ENCODE peak calls at places on chromosomes 12 and 14, in seven cellular contexts. One of them, this sample, is unnamed.

GRCh38 chr12:102797513-102797912 is 119.5 kb downstream of the PAH start:
- DNase-seq in IMR-90: no peak
- DNase-seq in adrenal gland: no peak
- DNase-seq in DND-41: no peak
- DNase-seq in heart left ventricle: no peak
- DNase-seq in gastrocnemius medialis: no peak
- DNase-seq in GM23248: peak; percentile 6
- DNase-seq in this sample: no peak

GRCh38 chr12:27424631-27425230 is 21.8 kb upstream of the SMCO2 start:
- DNase-seq in IMR-90: peak; percentile 58
- DNase-seq in adrenal gland: no peak
- DNase-seq in DND-41: no peak
- DNase-seq in heart left ventricle: peak; percentile 26
- DNase-seq in gastrocnemius medialis: no peak
- DNase-seq in GM23248: peak; percentile 81
- DNase-seq in this sample: no peak

GRCh38 chr14:65431951-65432350 is 19.4 kb downstream of the FUT8 start:
- DNase-seq in IMR-90: peak; percentile 33
- DNase-seq in adrenal gland: no peak
- DNase-seq in DND-41: no peak
- DNase-seq in heart left ventricle: no peak
- DNase-seq in gastrocnemius medialis: no peak
- DNase-seq in GM23248: peak; percentile 54
- DNase-seq in this sample: no peak

GRCh38 chr14:94115631-94116030 is 5.1 kb downstream of the IFI27 start:
- DNase-seq in IMR-90: no peak
- DNase-seq in adrenal gland: no peak
- DNase-seq in DND-41: no peak
- DNase-seq in heart left ventricle: no peak
- DNase-seq in gastrocnemius medialis: no peak
- DNase-seq in GM23248: no peak
- DNase-seq in this sample: no peak

GRCh38 chr14:66802962-66803361 is 295.0 kb downstream of the GPHN start:
- DNase-seq in IMR-90: no peak
- DNase-seq in adrenal gland: no peak
- DNase-seq in DND-41: no peak
- DNase-seq in heart left ventricle: no peak
- DNase-seq in gastrocnemius medialis: no peak
- DNase-seq in GM23248: no peak
- DNase-seq in this sample: no peak

GRCh38 chr12:124087251-124088141 is 114.5 kb downstream of the ZNF664 start:
- DNase-seq in IMR-90: no peak
- DNase-seq in adrenal gland: no peak
- DNase-seq in DND-41: no peak
- DNase-seq in heart left ventricle: no peak
- DNase-seq in gastrocnemius medialis: no peak
- DNase-seq in GM23248: no peak
- DNase-seq in this sample: no peak

GRCh38 chr12:113649256-113649830 is 177.7 kb upstream of the LHX5 start:
- DNase-seq in IMR-90: no peak
- DNase-seq in adrenal gland: no peak
- DNase-seq in DND-41: no peak
- DNase-seq in heart left ventricle: no peak
- DNase-seq in gastrocnemius medialis: no peak
- DNase-seq in GM23248: no peak
- DNase-seq in this sample: no peak

GRCh38 chr12:15827136-15827535 is 37.9 kb upstream of the EPS8 start:
- DNase-seq in IMR-90: no peak
- DNase-seq in adrenal gland: no peak
- DNase-seq in DND-41: no peak
- DNase-seq in heart left ventricle: no peak
- DNase-seq in gastrocnemius medialis: no peak
- DNase-seq in GM23248: no peak
- DNase-seq in this sample: no peak

GRCh38 chr12:113134521-113134951 is 1.0 kb downstream of the RASAL1 start:
- DNase-seq in IMR-90: no peak
- DNase-seq in adrenal gland: no peak
- DNase-seq in DND-41: no peak
- DNase-seq in heart left ventricle: no peak
- DNase-seq in gastrocnemius medialis: no peak
- DNase-seq in GM23248: no peak
- DNase-seq in this sample: no peak

GRCh38 chr14:77556946-77557345 is 58.3 kb upstream of the ISM2 start:
- DNase-seq in IMR-90: no peak
- DNase-seq in adrenal gland: no peak
- DNase-seq in DND-41: no peak
- DNase-seq in heart left ventricle: no peak
- DNase-seq in gastrocnemius medialis: no peak
- DNase-seq in GM23248: no peak
- DNase-seq in this sample: no peak

GRCh38 chr12:7756993-7757392 is 8.0 kb upstream of the NANOGNB start:
- DNase-seq in IMR-90: no peak
- DNase-seq in adrenal gland: no peak
- DNase-seq in DND-41: no peak
- DNase-seq in heart left ventricle: no peak
- DNase-seq in gastrocnemius medialis: no peak
- DNase-seq in GM23248: no peak
- DNase-seq in this sample: no peak

GRCh38 chr12:131327521-131328488 is 374.1 kb downstream of the ADGRD1 start:
- DNase-seq in IMR-90: no peak
- DNase-seq in adrenal gland: no peak
- DNase-seq in DND-41: no peak
- DNase-seq in heart left ventricle: no peak
- DNase-seq in gastrocnemius medialis: no peak
- DNase-seq in GM23248: no peak
- DNase-seq in this sample: no peak

GRCh38 chr14:90995785-90996184 is 64.7 kb downstream of the RPS6KA5 start:
- DNase-seq in IMR-90: no peak
- DNase-seq in adrenal gland: no peak
- DNase-seq in DND-41: no peak
- DNase-seq in heart left ventricle: no peak
- DNase-seq in gastrocnemius medialis: no peak
- DNase-seq in GM23248: no peak
- DNase-seq in this sample: no peak

GRCh38 chr12:54465857-54466499 is 7.4 kb downstream of the GTSF1 start:
- DNase-seq in IMR-90: no peak
- DNase-seq in adrenal gland: no peak
- DNase-seq in DND-41: no peak
- DNase-seq in heart left ventricle: no peak
- DNase-seq in gastrocnemius medialis: no peak
- DNase-seq in GM23248: no peak
- DNase-seq in this sample: no peak

GRCh38 chr12:127083028-127083949 is 1183.7 kb upstream of the TMEM132C start:
- DNase-seq in IMR-90: peak; percentile 65
- DNase-seq in adrenal gland: no peak
- DNase-seq in DND-41: peak; percentile 57
- DNase-seq in heart left ventricle: no peak
- DNase-seq in gastrocnemius medialis: no peak
- DNase-seq in GM23248: peak; percentile 88
- DNase-seq in this sample: no peak

GRCh38 chr12:128797119-128798118 is 26.3 kb downstream of the SLC15A4 start:
- DNase-seq in IMR-90: peak; percentile 63
- DNase-seq in adrenal gland: no peak
- DNase-seq in DND-41: no peak
- DNase-seq in heart left ventricle: peak; percentile 15
- DNase-seq in gastrocnemius medialis: peak; percentile 72
- DNase-seq in GM23248: no peak
- DNase-seq in this sample: no peak

GRCh38 chr14:104157303-104157928 is 19.0 kb downstream of the KIF26A start:
- DNase-seq in IMR-90: no peak
- DNase-seq in adrenal gland: no peak
- DNase-seq in DND-41: no peak
- DNase-seq in heart left ventricle: no peak
- DNase-seq in gastrocnemius medialis: no peak
- DNase-seq in GM23248: no peak
- DNase-seq in this sample: no peak

GRCh38 chr14:94114589-94115067 is 4.1 kb downstream of the IFI27 start:
- DNase-seq in IMR-90: no peak
- DNase-seq in adrenal gland: peak; percentile 40
- DNase-seq in DND-41: no peak
- DNase-seq in heart left ventricle: no peak
- DNase-seq in gastrocnemius medialis: no peak
- DNase-seq in GM23248: no peak
- DNase-seq in this sample: no peak

GRCh38 chr12:49327887-49328286 is 4.8 kb downstream of the TROAP start:
- DNase-seq in IMR-90: no peak
- DNase-seq in adrenal gland: no peak
- DNase-seq in DND-41: no peak
- DNase-seq in heart left ventricle: no peak
- DNase-seq in gastrocnemius medialis: no peak
- DNase-seq in GM23248: no peak
- DNase-seq in this sample: no peak

GRCh38 chr12:130220361-130220760 is 58.1 kb downstream of the FZD10 start:
- DNase-seq in IMR-90: no peak
- DNase-seq in adrenal gland: no peak
- DNase-seq in DND-41: no peak
- DNase-seq in heart left ventricle: no peak
- DNase-seq in gastrocnemius medialis: no peak
- DNase-seq in GM23248: no peak
- DNase-seq in this sample: no peak

GRCh38 chr14:30484976-30485375 is 74.0 kb upstream of the G2E3 start:
- DNase-seq in IMR-90: no peak
- DNase-seq in adrenal gland: no peak
- DNase-seq in DND-41: no peak
- DNase-seq in heart left ventricle: no peak
- DNase-seq in gastrocnemius medialis: no peak
- DNase-seq in GM23248: no peak
- DNase-seq in this sample: no peak

GRCh38 chr12:41362511-41362910 is 174.4 kb downstream of the PDZRN4 start:
- DNase-seq in IMR-90: no peak
- DNase-seq in adrenal gland: no peak
- DNase-seq in DND-41: no peak
- DNase-seq in heart left ventricle: no peak
- DNase-seq in gastrocnemius medialis: no peak
- DNase-seq in GM23248: no peak
- DNase-seq in this sample: no peak

GRCh38 chr12:132806857-132807256 is 21.8 kb downstream of the GOLGA3 start:
- DNase-seq in IMR-90: no peak
- DNase-seq in adrenal gland: no peak
- DNase-seq in DND-41: no peak
- DNase-seq in heart left ventricle: no peak
- DNase-seq in gastrocnemius medialis: no peak
- DNase-seq in GM23248: peak; percentile 15
- DNase-seq in this sample: no peak

GRCh38 chr12:51625370-51625769 is 34.3 kb downstream of the SCN8A start:
- DNase-seq in IMR-90: no peak
- DNase-seq in adrenal gland: no peak
- DNase-seq in DND-41: no peak
- DNase-seq in heart left ventricle: no peak
- DNase-seq in gastrocnemius medialis: no peak
- DNase-seq in GM23248: no peak
- DNase-seq in this sample: no peak

GRCh38 chr14:62604524-62604923 is 440.7 kb downstream of the KCNH5 start:
- DNase-seq in IMR-90: peak; percentile 45
- DNase-seq in adrenal gland: no peak
- DNase-seq in DND-41: no peak
- DNase-seq in heart left ventricle: no peak
- DNase-seq in gastrocnemius medialis: no peak
- DNase-seq in GM23248: no peak
- DNase-seq in this sample: no peak

GRCh38 chr12:54407183-54407905 is 11.7 kb downstream of the ITGA5 start:
- DNase-seq in IMR-90: no peak
- DNase-seq in adrenal gland: no peak
- DNase-seq in DND-41: no peak
- DNase-seq in heart left ventricle: no peak
- DNase-seq in gastrocnemius medialis: no peak
- DNase-seq in GM23248: peak; percentile 36
- DNase-seq in this sample: no peak

GRCh38 chr14:103385153-103385993 is at the start of gene MARK3:
- DNase-seq in IMR-90: peak; percentile 95
- DNase-seq in adrenal gland: peak; percentile 96
- DNase-seq in DND-41: peak; percentile 96
- DNase-seq in heart left ventricle: peak; percentile 98
- DNase-seq in gastrocnemius medialis: peak; percentile 96
- DNase-seq in GM23248: peak; percentile 100
- DNase-seq in this sample: peak; percentile 98

GRCh38 chr12:2299207-2299606 is 246.4 kb downstream of the CACNA1C start:
- DNase-seq in IMR-90: no peak
- DNase-seq in adrenal gland: no peak
- DNase-seq in DND-41: peak; percentile 16
- DNase-seq in heart left ventricle: no peak
- DNase-seq in gastrocnemius medialis: no peak
- DNase-seq in GM23248: no peak
- DNase-seq in this sample: no peak

GRCh38 chr12:111942557-111942956 is 70.4 kb downstream of the TMEM116 start:
- DNase-seq in IMR-90: peak; percentile 94
- DNase-seq in adrenal gland: peak; percentile 35
- DNase-seq in DND-41: no peak
- DNase-seq in heart left ventricle: no peak
- DNase-seq in gastrocnemius medialis: no peak
- DNase-seq in GM23248: peak; percentile 44
- DNase-seq in this sample: no peak

GRCh38 chr14:104232070-104232484 is 93.7 kb downstream of the KIF26A start:
- DNase-seq in IMR-90: no peak
- DNase-seq in adrenal gland: no peak
- DNase-seq in DND-41: no peak
- DNase-seq in heart left ventricle: no peak
- DNase-seq in gastrocnemius medialis: no peak
- DNase-seq in GM23248: no peak
- DNase-seq in this sample: no peak

GRCh38 chr14:95497561-95498011 is 18.9 kb downstream of the SYNE3 start:
- DNase-seq in IMR-90: no peak
- DNase-seq in adrenal gland: no peak
- DNase-seq in DND-41: no peak
- DNase-seq in heart left ventricle: no peak
- DNase-seq in gastrocnemius medialis: no peak
- DNase-seq in GM23248: no peak
- DNase-seq in this sample: no peak
- H3K4me1 ChIP-seq in IMR-90: peaks cover 30% of the 10 kb centered on the region
- H3K4me1 ChIP-seq in adrenal gland: peaks cover 45% of the 10 kb centered on the region
- H3K4me1 ChIP-seq in DND-41: no peaks in the 10 kb centered on the region
- H3K4me1 ChIP-seq in heart left ventricle: peaks cover 17% of the 10 kb centered on the region
- H3K4me1 ChIP-seq in gastrocnemius medialis: peaks cover 34% of the 10 kb centered on the region
- H3K4me1 ChIP-seq in GM23248: peaks cover 23% of the 10 kb centered on the region
- H3K4me1 ChIP-seq in this sample: peaks cover 81% of the 10 kb centered on the region

GRCh38 chr12:98725481-98726247 is 80.6 kb downstream of the APAF1 start:
- DNase-seq in IMR-90: peak; percentile 80
- DNase-seq in adrenal gland: peak; percentile 59
- DNase-seq in DND-41: peak; percentile 58
- DNase-seq in heart left ventricle: no peak
- DNase-seq in gastrocnemius medialis: no peak
- DNase-seq in GM23248: peak; percentile 84
- DNase-seq in this sample: no peak
- H3K27ac ChIP-seq in IMR-90: peak overlapping the region; percentile 13
- H3K27ac ChIP-seq in adrenal gland: no peak overlapping the region
- H3K27ac ChIP-seq in DND-41: no peak overlapping the region
- H3K27ac ChIP-seq in heart left ventricle: no peak overlapping the region
- H3K27ac ChIP-seq in gastrocnemius medialis: no peak overlapping the region
- H3K27ac ChIP-seq in GM23248: peak overlapping the region; percentile 30
- H3K27ac ChIP-seq in this sample: no peak overlapping the region

GRCh38 chr12:52975204-52975603 is 26.3 kb downstream of the KRT18 start:
- DNase-seq in IMR-90: peak; percentile 55
- DNase-seq in adrenal gland: no peak
- DNase-seq in DND-41: no peak
- DNase-seq in heart left ventricle: no peak
- DNase-seq in gastrocnemius medialis: no peak
- DNase-seq in GM23248: peak; percentile 45
- DNase-seq in this sample: no peak
- H3K4me1 ChIP-seq in IMR-90: peaks cover 21% of the 10 kb centered on the region
- H3K4me1 ChIP-seq in adrenal gland: no peaks in the 10 kb centered on the region
- H3K4me1 ChIP-seq in DND-41: no peaks in the 10 kb centered on the region
- H3K4me1 ChIP-seq in heart left ventricle: no peaks in the 10 kb centered on the region
- H3K4me1 ChIP-seq in gastrocnemius medialis: no peaks in the 10 kb centered on the region
- H3K4me1 ChIP-seq in GM23248: peaks cover 30% of the 10 kb centered on the region
- H3K4me1 ChIP-seq in this sample: peaks cover 10% of the 10 kb centered on the region

GRCh38 chr12:74741113-74741512 is 203.5 kb downstream of the ATXN7L3B start:
- DNase-seq in IMR-90: no peak
- DNase-seq in adrenal gland: peak; percentile 18
- DNase-seq in DND-41: no peak
- DNase-seq in heart left ventricle: no peak
- DNase-seq in gastrocnemius medialis: no peak
- DNase-seq in GM23248: no peak
- DNase-seq in this sample: no peak
- H3K27ac ChIP-seq in IMR-90: no peak overlapping the region
- H3K27ac ChIP-seq in adrenal gland: no peak overlapping the region
- H3K27ac ChIP-seq in DND-41: no peak overlapping the region
- H3K27ac ChIP-seq in heart left ventricle: no peak overlapping the region
- H3K27ac ChIP-seq in gastrocnemius medialis: no peak overlapping the region
- H3K27ac ChIP-seq in GM23248: no peak overlapping the region
- H3K27ac ChIP-seq in this sample: no peak overlapping the region